ENCODE peak calls at places on chromosomes 16 and 17, in eight cellular contexts. B is fibroblast of the aortic adventitia, K is lower leg skin, P is pancreas, I is lower lobe of right lung, Y is H1, Q is kidney epithelial cell, L is tibial artery. A is an unnamed sample.

GRCh38 chr17:79038545-79039135 is 14.7 kb downstream of the C1QTNF1 start:
- DNase-seq in B (peak), K (peak), P (peak), I (no peak), Y (no peak), Q (no peak), L (peak), A (no peak)

GRCh38 chr17:58913971-58914769 is 158.5 kb downstream of the PPM1E start:
- DNase-seq in B (peak), K (no peak), P (no peak), I (no peak), Y (no peak), Q (no peak), L (no peak), A (peak)

GRCh38 chr16:80418772-80419355 is 121.9 kb upstream of the DYNLRB2 start:
- DNase-seq in B (no peak), K (no peak), P (no peak), I (no peak), Y (no peak), Q (no peak), L (no peak), A (no peak)

GRCh38 chr16:49491736-49492089 is 118.1 kb downstream of the C16orf78 start:
- DNase-seq in B (no peak), K (peak), P (peak), I (peak), Y (no peak), Q (no peak), L (peak), A (no peak)

GRCh38 chr16:12573300-12573699 is 230.4 kb downstream of the CPPED1 start:
- DNase-seq in B (no peak), K (no peak), P (peak), I (no peak), Y (no peak), Q (no peak), L (no peak), A (no peak)

GRCh38 chr16:48501516-48502377 is 108.2 kb downstream of the N4BP1 start:
- DNase-seq in B (no peak), K (peak), P (no peak), I (no peak), Y (no peak), Q (no peak), L (no peak), A (no peak)

GRCh38 chr17:78168906-78169793 is 769 bp downstream of the SYNGR2 start:
- DNase-seq in B (no peak), K (no peak), P (peak), I (peak), Y (peak), Q (no peak), L (peak), A (peak)

GRCh38 chr17:17786998-17787397 is 49.8 kb downstream of the SREBF1 start:
- DNase-seq in B (no peak), K (no peak), P (no peak), I (no peak), Y (no peak), Q (no peak), L (no peak), A (no peak)

GRCh38 chr17:63930951-63931575 is 1.1 kb downstream of the CD79B start:
- DNase-seq in B (no peak), K (peak), P (no peak), I (peak), Y (peak), Q (no peak), L (peak), A (no peak)

GRCh38 chr16:67241008-67241900 is 6.0 kb downstream of the FHOD1 start:
- DNase-seq in B (peak), K (no peak), P (peak), I (peak), Y (no peak), Q (peak), L (peak), A (peak)

GRCh38 chr17:65170839-65171238 is 33.7 kb downstream of the RGS9 start:
- DNase-seq in B (peak), K (no peak), P (peak), I (peak), Y (no peak), Q (no peak), L (no peak), A (peak)

GRCh38 chr17:74012465-74012864 is 191.0 kb upstream of the RPL38 start:
- DNase-seq in B (no peak), K (no peak), P (no peak), I (no peak), Y (no peak), Q (no peak), L (no peak), A (no peak)

GRCh38 chr16:80931985-80932720 is 74.5 kb downstream of the CMC2 start:
- DNase-seq in B (peak), K (peak), P (peak), I (peak), Y (peak), Q (no peak), L (peak), A (no peak)

GRCh38 chr16:73405851-73406250 is 357.9 kb upstream of the ZFHX3 start:
- DNase-seq in B (no peak), K (no peak), P (no peak), I (no peak), Y (no peak), Q (no peak), L (no peak), A (no peak)

GRCh38 chr16:68526782-68527145 is 12.3 kb upstream of the ZFP90 start:
- DNase-seq in B (no peak), K (no peak), P (no peak), I (no peak), Y (no peak), Q (no peak), L (no peak), A (no peak)

GRCh38 chr17:8222630-8223355 is 12.4 kb upstream of the AURKB start:
- DNase-seq in B (peak), K (peak), P (peak), I (peak), Y (peak), Q (peak), L (peak), A (peak)

GRCh38 chr16:81560979-81561657 is 116.5 kb downstream of the CMIP start:
- DNase-seq in B (peak), K (no peak), P (no peak), I (peak), Y (no peak), Q (no peak), L (no peak), A (no peak)

GRCh38 chr17:51454456-51454978 is 194.2 kb downstream of the UTP18 start:
- DNase-seq in B (no peak), K (no peak), P (no peak), I (no peak), Y (no peak), Q (no peak), L (no peak), A (no peak)

GRCh38 chr17:31318298-31319190 is 2.9 kb downstream of the EVI2A start:
- DNase-seq in B (peak), K (no peak), P (no peak), I (no peak), Y (no peak), Q (no peak), L (peak), A (no peak)

GRCh38 chr16:49912688-49913087 is 56.8 kb upstream of the ZNF423 start:
- DNase-seq in B (no peak), K (no peak), P (no peak), I (no peak), Y (no peak), Q (no peak), L (no peak), A (no peak)

GRCh38 chr16:47258874-47259461 is 115.2 kb upstream of the NETO2 start:
- DNase-seq in B (peak), K (no peak), P (no peak), I (no peak), Y (no peak), Q (no peak), L (no peak), A (no peak)

GRCh38 chr17:63438092-63439051 is 7.7 kb downstream of the CYB561 start:
- DNase-seq in B (no peak), K (no peak), P (no peak), I (no peak), Y (no peak), Q (no peak), L (no peak), A (no peak)

GRCh38 chr16:2786061-2786825 is 1.1 kb downstream of the PRSS33 start:
- DNase-seq in B (no peak), K (no peak), P (peak), I (peak), Y (no peak), Q (no peak), L (no peak), A (no peak)

GRCh38 chr16:1932050-1933028 is 10.7 kb downstream of the MSRB1 start:
- DNase-seq in B (no peak), K (no peak), P (no peak), I (no peak), Y (no peak), Q (no peak), L (no peak), A (no peak)

GRCh38 chr17:39769974-39770587 is 32.3 kb downstream of the GRB7 start:
- DNase-seq in B (peak), K (no peak), P (no peak), I (no peak), Y (no peak), Q (peak), L (no peak), A (peak)

GRCh38 chr17:81097943-81098308 is 63.0 kb downstream of the BAIAP2 start:
- DNase-seq in B (peak), K (no peak), P (no peak), I (peak), Y (no peak), Q (no peak), L (peak), A (no peak)

DNA sequence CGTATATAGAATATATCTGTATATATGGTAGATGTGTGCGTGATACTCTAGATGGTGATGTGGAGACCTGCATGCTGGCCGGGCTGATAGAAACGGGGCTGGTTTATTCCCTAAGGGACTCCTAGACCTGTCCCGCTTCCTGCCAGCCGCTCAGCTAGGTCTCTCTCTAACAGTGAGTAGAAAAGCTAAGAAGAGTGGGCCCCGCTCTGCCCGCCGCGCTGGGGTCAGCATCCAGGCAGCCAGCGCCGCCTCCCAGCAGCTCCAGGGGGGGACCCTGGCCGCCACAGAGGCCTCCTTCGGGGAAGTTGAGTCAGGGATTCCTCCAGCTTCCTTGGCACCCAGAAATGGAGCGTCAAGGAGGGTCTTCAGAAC is 9.4 kb downstream of the CYGB start:
- DNase-seq in B (no peak), K (no peak), P (no peak), I (no peak), Y (no peak), Q (no peak), L (no peak), A (no peak)
- TF ChIP-seq CTCF in B (no peak), K (no peak), P (no peak), I (no peak), Y (no peak), Q (no peak), L (no peak), A (no peak)

GRCh38 chr17:82845163-82845807 is 5.5 kb upstream of the ZNF750 start:
- DNase-seq in B (no peak), K (no peak), P (peak), I (peak), Y (no peak), Q (no peak), L (peak), A (no peak)
- H3K4me3 ChIP-seq in B (no peak), K (no peak), P (no peak), I (peak), Y (no peak), Q (no peak), L (peak), A (no peak)

GRCh38 chr17:61554209-61554608 is 36.8 kb downstream of the NACA2 start:
- DNase-seq in B (no peak), K (no peak), P (no peak), I (no peak), Y (no peak), Q (no peak), L (no peak), A (no peak)

GRCh38 chr17:61547113-61547512 is 43.9 kb downstream of the NACA2 start:
- DNase-seq in B (no peak), K (no peak), P (no peak), I (no peak), Y (no peak), Q (no peak), L (no peak), A (no peak)

GRCh38 chr17:61555127-61555531 is 35.9 kb downstream of the NACA2 start:
- DNase-seq in B (no peak), K (no peak), P (no peak), I (no peak), Y (no peak), Q (no peak), L (no peak), A (no peak)

GRCh38 chr17:61556224-61557188 is 34.5 kb downstream of the NACA2 start:
- DNase-seq in B (peak), K (no peak), P (no peak), I (no peak), Y (no peak), Q (no peak), L (no peak), A (peak)

GRCh38 chr17:61551255-61551742 is 39.7 kb downstream of the NACA2 start:
- DNase-seq in B (peak), K (no peak), P (no peak), I (no peak), Y (no peak), Q (no peak), L (no peak), A (no peak)
- TF ChIP-seq CTCF in B (peak), K (no peak), P (no peak), I (peak), Y (peak), Q (peak), L (peak), A (peak)

GRCh38 chr16:85897384-85897783 is 1.6 kb upstream of the IRF8 start:
- DNase-seq in B (no peak), K (no peak), P (no peak), I (no peak), Y (no peak), Q (no peak), L (no peak), A (no peak)
- H3K4me3 ChIP-seq in B (no peak), K (no peak), P (no peak), I (no peak), Y (no peak), Q (no peak), L (no peak), A (no peak)

DNA sequence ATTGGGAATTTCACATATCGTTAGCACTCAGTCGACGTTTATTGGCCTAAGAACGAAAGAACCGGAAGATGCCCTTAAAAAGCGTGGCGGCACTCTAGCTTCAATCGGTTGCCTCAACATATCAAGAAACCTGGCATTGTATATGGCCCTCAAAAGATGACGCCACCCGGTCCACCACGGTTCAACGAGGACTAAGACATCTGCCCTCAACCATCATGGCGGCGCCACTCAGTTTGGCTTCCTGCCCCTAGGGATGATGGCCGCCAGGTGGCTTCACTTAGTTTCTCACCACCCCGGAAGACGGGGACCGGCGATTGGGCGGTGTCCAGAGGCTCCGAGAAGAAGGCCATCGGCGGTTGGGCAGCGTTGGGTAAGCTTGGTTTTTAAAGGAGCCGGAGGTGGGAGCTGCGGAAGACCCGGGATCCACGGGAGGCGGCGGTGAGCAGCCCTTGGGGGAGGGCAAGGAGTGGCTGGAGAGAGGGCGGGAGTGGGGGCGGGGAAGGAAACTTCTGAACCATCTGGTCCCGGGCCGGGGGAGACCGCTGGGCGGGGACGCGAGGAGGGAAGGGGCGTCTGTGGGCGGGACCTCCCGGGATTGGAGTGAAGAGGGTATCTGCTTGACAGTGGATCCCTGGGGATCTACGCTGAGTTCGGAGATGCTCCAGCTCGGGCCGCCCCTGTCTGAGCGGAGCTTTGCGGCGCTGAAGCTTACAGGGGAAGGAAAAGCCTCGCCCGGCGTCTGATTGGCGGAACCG is at the start of gene PRR14:
- DNase-seq in B (peak), K (peak), P (peak), I (peak), Y (peak), Q (peak), L (peak), A (peak)
- TF ChIP-seq CTCF in B (peak), K (no peak), P (peak), I (peak), Y (no peak), Q (peak), L (peak), A (no peak)

GRCh38 chr16:30077656-30078055 is 1.9 kb downstream of the PPP4C start:
- DNase-seq in B (peak), K (no peak), P (no peak), I (peak), Y (no peak), Q (no peak), L (no peak), A (no peak)
- H3K4me3 ChIP-seq in B (peak), K (no peak), P (no peak), I (no peak), Y (no peak), Q (no peak), L (no peak), A (no peak)